ENCODE peak calls at places on chromosome 4, in nine cellular contexts. L is OCI-LY7, X is upper lobe of left lung, E is heart right ventricle, O is AG04450, W is left lung, S is A549, Z is pancreas, I is mesothelial cell of epicardium. R is an unnamed sample.
A peak's percentile ranks its signal among the peaks of the same experiment; 100 is the strongest.

GRCh38 chr4:59409647-59410046 is 1790.5 kb upstream of the ADGRL3 start:
- DNase-seq in W (no peak), Z (no peak), E (no peak), O (no peak), L (no peak), I (no peak), X (no peak), S (no peak), R (no peak)

GRCh38 chr4:20253799-20254409 is 2.2 kb downstream of the SLIT2 start:
- DNase-seq in I (peak; percentile 49), S (no peak), X (peak; percentile 21), O (no peak), L (no peak), E (peak; percentile 39), Z (peak; percentile 57), W (peak; percentile 76), R (peak; percentile 92)

GRCh38 chr4:55854132-55854531 is 684 bp downstream of the EXOC1 start:
- DNase-seq in W (no peak), Z (no peak), X (no peak), S (no peak), L (peak; percentile 23), O (no peak), I (no peak), E (no peak), R (no peak)

GRCh38 chr4:3062466-3062865 is 11.9 kb downstream of the HTT-AS start:
- DNase-seq in O (no peak), L (no peak), X (no peak), E (no peak), S (no peak), W (no peak), I (no peak), Z (no peak), R (no peak)

GRCh38 chr4:185773419-185773818 is 38.6 kb downstream of the SORBS2 start:
- DNase-seq in W (no peak), Z (peak; percentile 67), X (peak; percentile 59), I (no peak), S (no peak), O (no peak), E (peak; percentile 51), L (no peak), R (no peak)

GRCh38 chr4:19791422-19792113 is 460.1 kb upstream of the SLIT2 start:
- DNase-seq in S (no peak), L (no peak), E (no peak), W (no peak), O (no peak), I (no peak), Z (no peak), X (no peak), R (no peak)

GRCh38 chr4:38442073-38442788 is 221.8 kb upstream of the KLF3 start:
- DNase-seq in L (no peak), I (no peak), Z (no peak), S (no peak), W (no peak), O (no peak), E (no peak), X (no peak), R (no peak)

GRCh38 chr4:52966781-52967180 is 104.7 kb downstream of the RASL11B start:
- DNase-seq in X (no peak), L (no peak), W (no peak), I (no peak), O (no peak), E (no peak), S (no peak), Z (no peak), R (no peak)

GRCh38 chr4:128553665-128554515 is 255.6 kb upstream of the JADE1 start:
- DNase-seq in Z (no peak), E (no peak), X (no peak), I (no peak), O (no peak), S (no peak), L (no peak), W (no peak), R (no peak)

GRCh38 chr4:145656156-145656555 is 23.8 kb upstream of the C4orf51 start:
- DNase-seq in S (no peak), I (no peak), L (no peak), E (no peak), X (no peak), W (no peak), O (no peak), Z (no peak), R (no peak)

GRCh38 chr4:3041192-3042142 is 32.9 kb downstream of the HTT-AS start:
- DNase-seq in S (no peak), W (peak; percentile 91), O (no peak), L (peak; percentile 21), X (peak; percentile 76), Z (peak; percentile 67), I (no peak), E (peak; percentile 65), R (no peak)

GRCh38 chr4:186021461-186022167 is 47.3 kb upstream of the TLR3 start:
- DNase-seq in E (peak; percentile 25), S (peak; percentile 14), L (peak; percentile 44), X (no peak), O (no peak), Z (no peak), W (no peak), I (peak; percentile 48), R (no peak)

GRCh38 chr4:10734697-10735096 is 50.1 kb upstream of the CLNK start:
- DNase-seq in E (no peak), O (no peak), I (no peak), L (no peak), Z (no peak), S (no peak), W (no peak), X (no peak), R (no peak)

GRCh38 chr4:153249199-153250154 is 45.2 kb downstream of the TRIM2 start:
- DNase-seq in E (peak; percentile 81), Z (peak; percentile 89), I (peak; percentile 88), L (peak; percentile 90), W (peak; percentile 92), X (peak; percentile 69), O (peak; percentile 10), S (no peak), R (no peak)

GRCh38 chr4:41452484-41453225 is 85.3 kb upstream of the LIMCH1 start:
- DNase-seq in S (no peak), Z (no peak), E (no peak), X (no peak), I (no peak), W (no peak), O (no peak), L (no peak), R (no peak)

GRCh38 chr4:78552398-78553396 is 1.1 kb downstream of the ANXA3 start:
- DNase-seq in E (no peak), W (no peak), X (no peak), O (no peak), I (no peak), L (no peak), S (peak; percentile 46), Z (no peak), R (no peak)

GRCh38 chr4:68466185-68466584 is 18.9 kb downstream of the TMPRSS11E start:
- DNase-seq in Z (no peak), E (no peak), S (no peak), W (no peak), L (no peak), X (no peak), O (peak; percentile 32), I (no peak), R (no peak)

GRCh38 chr4:15479089-15479912 is 9.6 kb downstream of the CC2D2A start:
- DNase-seq in Z (peak; percentile 52), E (no peak), I (peak; percentile 70), L (peak; percentile 44), X (peak; percentile 38), S (peak; percentile 58), O (peak; percentile 70), W (no peak), R (no peak)

GRCh38 chr4:128006592-128006991 is 41.4 kb downstream of the ABHD18 start:
- DNase-seq in I (no peak), X (no peak), Z (no peak), L (no peak), E (no peak), W (no peak), S (no peak), O (peak; percentile 1), R (no peak)

GRCh38 chr4:79141530-79141929 is 184.3 kb downstream of the NAA11 start:
- DNase-seq in S (no peak), O (no peak), X (no peak), E (no peak), Z (no peak), L (no peak), W (peak; percentile 45), I (no peak), R (no peak)

GRCh38 chr4:107243141-107243779 is 207.1 kb upstream of the DKK2 start:
- DNase-seq in L (no peak), Z (no peak), X (no peak), E (no peak), O (no peak), S (no peak), W (no peak), I (no peak), R (no peak)

GRCh38 chr4:99614491-99614890 is 39.9 kb downstream of the MTTP start:
- DNase-seq in E (no peak), I (no peak), Z (no peak), W (no peak), X (no peak), O (no peak), L (no peak), S (no peak), R (no peak)

GRCh38 chr4:139453371-139454110 is 380 bp upstream of the RAB33B start:
- DNase-seq in E (peak; percentile 98), X (peak; percentile 99), Z (peak; percentile 98), I (peak; percentile 97), L (peak; percentile 97), O (peak; percentile 93), S (peak; percentile 76), W (peak; percentile 100), R (peak; percentile 100)
- TF ChIP-seq CTCF in E (no peak), X (peak; percentile 13), Z (peak; percentile 4), I (no peak), L (peak; percentile 48), O (no peak), S (no peak), W (no peak), R (peak; percentile 70)

GRCh38 chr4:175953960-175954521 is 111.6 kb upstream of the WDR17 start:
- DNase-seq in W (no peak), L (peak; percentile 73), I (no peak), E (no peak), O (no peak), S (no peak), Z (no peak), X (no peak), R (no peak)
- TF ChIP-seq CTCF in W (no peak), L (peak; percentile 76), I (no peak), E (no peak), O (no peak), S (no peak), Z (no peak), X (no peak), R (peak; percentile 36)

GRCh38 chr4:30269850-30270249 is 450.3 kb upstream of the PCDH7 start:
- DNase-seq in S (no peak), Z (no peak), X (no peak), O (no peak), E (no peak), L (no peak), I (no peak), W (no peak), R (no peak)
- TF ChIP-seq CTCF in S (peak; percentile 14), Z (no peak), X (no peak), O (no peak), E (no peak), L (peak; percentile 56), I (no peak), W (no peak), R (peak; percentile 71)

DNA sequence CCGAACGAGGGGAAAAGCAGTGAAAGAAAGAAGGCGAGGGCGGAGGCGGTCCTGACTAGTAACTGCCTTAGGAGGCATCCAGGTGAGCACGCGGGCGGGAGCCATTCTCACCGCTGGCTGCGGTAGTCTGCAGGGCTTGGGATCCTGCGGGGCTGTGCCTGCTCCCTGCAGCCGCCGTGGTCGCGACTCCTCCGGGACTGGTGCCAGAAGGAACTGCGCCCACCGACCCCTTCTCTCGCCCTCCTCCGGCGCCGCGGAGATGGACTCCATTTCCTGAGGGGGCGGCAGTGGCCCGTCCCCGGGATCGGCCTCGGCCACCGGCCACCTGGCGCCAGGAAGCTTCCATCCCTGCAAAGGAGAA is 545 bp downstream of the NFXL1 start:
- DNase-seq in O (no peak), W (peak; percentile 89), E (peak; percentile 44), Z (peak; percentile 78), X (peak; percentile 36), L (peak; percentile 49), S (peak; percentile 6), I (peak; percentile 63), R (peak; percentile 92)
- TF ChIP-seq CTCF in O (no peak), W (no peak), E (no peak), Z (no peak), X (no peak), L (peak; percentile 31), S (no peak), I (no peak), R (peak; percentile 47)